ENCODE peak calls at places on chromosomes 13 and 19, in five cellular contexts. One of them, this sample, is unnamed. For H3K4me1, the result is how much of the 10 kb centered on the place peaks cover.

GRCh38 chr13:112059457-112060317 is 7.3 kb upstream of the SOX1 start:
- DNase-seq in Peyer's patch: no peak
- DNase-seq in adrenal gland: no peak
- DNase-seq in uterus: no peak
- DNase-seq in IMR-90: no peak
- DNase-seq in this sample: no peak

GRCh38 chr13:56424246-56424645 is 716.5 kb upstream of the PRR20A start:
- DNase-seq in Peyer's patch: no peak
- DNase-seq in adrenal gland: no peak
- DNase-seq in uterus: no peak
- DNase-seq in IMR-90: no peak
- DNase-seq in this sample: no peak

GRCh38 chr13:30464496-30465351 is 1.0 kb downstream of the HMGB1 start:
- DNase-seq in Peyer's patch: peak
- DNase-seq in adrenal gland: peak
- DNase-seq in uterus: peak
- DNase-seq in IMR-90: peak
- DNase-seq in this sample: peak

GRCh38 chr19:40717325-40717879 is 490 bp downstream of the ITPKC start:
- DNase-seq in Peyer's patch: no peak
- DNase-seq in adrenal gland: peak
- DNase-seq in uterus: no peak
- DNase-seq in IMR-90: no peak
- DNase-seq in this sample: no peak

GRCh38 chr13:27211771-27212364 is 39.5 kb upstream of the RPL21 start:
- DNase-seq in Peyer's patch: no peak
- DNase-seq in adrenal gland: no peak
- DNase-seq in uterus: no peak
- DNase-seq in IMR-90: peak
- DNase-seq in this sample: no peak

GRCh38 chr19:46984077-46985010 is 35.3 kb upstream of the NPAS1 start:
- DNase-seq in Peyer's patch: no peak
- DNase-seq in adrenal gland: peak
- DNase-seq in uterus: peak
- DNase-seq in IMR-90: peak
- DNase-seq in this sample: no peak

GRCh38 chr13:37225414-37226047 is 120.1 kb upstream of the CSNK1A1L start:
- DNase-seq in Peyer's patch: no peak
- DNase-seq in adrenal gland: no peak
- DNase-seq in uterus: no peak
- DNase-seq in IMR-90: peak
- DNase-seq in this sample: no peak

GRCh38 chr13:33743438-33744368 is 74.2 kb upstream of the RFC3 start:
- DNase-seq in Peyer's patch: no peak
- DNase-seq in adrenal gland: no peak
- DNase-seq in uterus: no peak
- DNase-seq in IMR-90: no peak
- DNase-seq in this sample: no peak

GRCh38 chr13:73622375-73622774 is 511.8 kb downstream of the KLF12 start:
- DNase-seq in Peyer's patch: no peak
- DNase-seq in adrenal gland: no peak
- DNase-seq in uterus: no peak
- DNase-seq in IMR-90: no peak
- DNase-seq in this sample: no peak

GRCh38 chr13:97205971-97206370 is 16.2 kb upstream of the MBNL2 start:
- DNase-seq in Peyer's patch: no peak
- DNase-seq in adrenal gland: no peak
- DNase-seq in uterus: no peak
- DNase-seq in IMR-90: peak
- DNase-seq in this sample: no peak

GRCh38 chr19:14432817-14433453 is at the start of gene PKN1:
- DNase-seq in Peyer's patch: peak
- DNase-seq in adrenal gland: no peak
- DNase-seq in uterus: peak
- DNase-seq in IMR-90: no peak
- DNase-seq in this sample: peak

GRCh38 chr19:1481893-1482360 is 2.9 kb upstream of the C19orf25 start:
- DNase-seq in Peyer's patch: no peak
- DNase-seq in adrenal gland: no peak
- DNase-seq in uterus: no peak
- DNase-seq in IMR-90: no peak
- DNase-seq in this sample: no peak

GRCh38 chr13:74449811-74450524 is 315.8 kb upstream of the KLF12 start:
- DNase-seq in Peyer's patch: no peak
- DNase-seq in adrenal gland: no peak
- DNase-seq in uterus: no peak
- DNase-seq in IMR-90: no peak
- DNase-seq in this sample: no peak

GRCh38 chr13:27712421-27712820 is 79.9 kb upstream of the GSX1 start:
- DNase-seq in Peyer's patch: peak
- DNase-seq in adrenal gland: peak
- DNase-seq in uterus: no peak
- DNase-seq in IMR-90: no peak
- DNase-seq in this sample: no peak

GRCh38 chr13:46165485-46166220 is 16.3 kb downstream of the LCP1 start:
- DNase-seq in Peyer's patch: no peak
- DNase-seq in adrenal gland: no peak
- DNase-seq in uterus: no peak
- DNase-seq in IMR-90: no peak
- DNase-seq in this sample: no peak

GRCh38 chr19:33947565-33947964 is 150.9 kb downstream of the KCTD15 start:
- DNase-seq in Peyer's patch: no peak
- DNase-seq in adrenal gland: peak
- DNase-seq in uterus: no peak
- DNase-seq in IMR-90: no peak
- DNase-seq in this sample: no peak

GRCh38 chr13:89066868-89067466 is 1395.8 kb downstream of the SLITRK5 start:
- DNase-seq in Peyer's patch: no peak
- DNase-seq in adrenal gland: no peak
- DNase-seq in uterus: no peak
- DNase-seq in IMR-90: peak
- DNase-seq in this sample: no peak

GRCh38 chr13:98556968-98557591 is 19.8 kb downstream of the STK24 start:
- DNase-seq in Peyer's patch: no peak
- DNase-seq in adrenal gland: no peak
- DNase-seq in uterus: no peak
- DNase-seq in IMR-90: peak
- DNase-seq in this sample: no peak

GRCh38 chr19:17687857-17688784 is at the start of gene UNC13A:
- DNase-seq in Peyer's patch: no peak
- DNase-seq in adrenal gland: peak
- DNase-seq in uterus: no peak
- DNase-seq in IMR-90: peak
- DNase-seq in this sample: peak

GRCh38 chr19:14059093-14059480 is 2.8 kb downstream of the PALM3 start:
- DNase-seq in Peyer's patch: no peak
- DNase-seq in adrenal gland: no peak
- DNase-seq in uterus: no peak
- DNase-seq in IMR-90: no peak
- DNase-seq in this sample: no peak

GRCh38 chr13:67635754-67636153 is 405.6 kb upstream of the PCDH9 start:
- DNase-seq in Peyer's patch: no peak
- DNase-seq in adrenal gland: no peak
- DNase-seq in uterus: no peak
- DNase-seq in IMR-90: peak
- DNase-seq in this sample: no peak

GRCh38 chr13:103273825-103274224 is 207.6 kb upstream of the SLC10A2 start:
- DNase-seq in Peyer's patch: no peak
- DNase-seq in adrenal gland: no peak
- DNase-seq in uterus: no peak
- DNase-seq in IMR-90: no peak
- DNase-seq in this sample: no peak

GRCh38 chr19:532578-533484 is 1.3 kb downstream of the CDC34 start:
- DNase-seq in Peyer's patch: no peak
- DNase-seq in adrenal gland: peak
- DNase-seq in uterus: peak
- DNase-seq in IMR-90: peak
- DNase-seq in this sample: peak

GRCh38 chr19:12733369-12733896 is 1.1 kb downstream of the TRIR start:
- DNase-seq in Peyer's patch: peak
- DNase-seq in adrenal gland: no peak
- DNase-seq in uterus: no peak
- DNase-seq in IMR-90: peak
- DNase-seq in this sample: no peak

GRCh38 chr13:21885714-21886224 is 214.9 kb downstream of the FGF9 start:
- DNase-seq in Peyer's patch: no peak
- DNase-seq in adrenal gland: no peak
- DNase-seq in uterus: no peak
- DNase-seq in IMR-90: no peak
- DNase-seq in this sample: no peak

GRCh38 chr13:20342326-20342725 is 110.2 kb upstream of the GJB6 start:
- DNase-seq in Peyer's patch: no peak
- DNase-seq in adrenal gland: no peak
- DNase-seq in uterus: no peak
- DNase-seq in IMR-90: no peak
- DNase-seq in this sample: no peak
- H3K4me1 ChIP-seq in Peyer's patch: under half
- H3K4me1 ChIP-seq in adrenal gland: under half
- H3K4me1 ChIP-seq in uterus: under half
- H3K4me1 ChIP-seq in IMR-90: under half
- H3K4me1 ChIP-seq in this sample: under half

GRCh38 chr19:53511933-53512374 is 26.0 kb upstream of the ZNF331 start:
- DNase-seq in Peyer's patch: peak
- DNase-seq in adrenal gland: peak
- DNase-seq in uterus: peak
- DNase-seq in IMR-90: peak
- DNase-seq in this sample: peak

GRCh38 chr19:53511357-53511756 is 26.6 kb upstream of the ZNF331 start:
- DNase-seq in Peyer's patch: no peak
- DNase-seq in adrenal gland: no peak
- DNase-seq in uterus: no peak
- DNase-seq in IMR-90: no peak
- DNase-seq in this sample: no peak

GRCh38 chr19:53509443-53509842 is 28.5 kb upstream of the ZNF331 start:
- DNase-seq in Peyer's patch: no peak
- DNase-seq in adrenal gland: no peak
- DNase-seq in uterus: no peak
- DNase-seq in IMR-90: no peak
- DNase-seq in this sample: no peak

GRCh38 chr19:53507523-53508442 is 30.2 kb upstream of the ZNF331 start:
- DNase-seq in Peyer's patch: no peak
- DNase-seq in adrenal gland: no peak
- DNase-seq in uterus: no peak
- DNase-seq in IMR-90: peak
- DNase-seq in this sample: no peak

GRCh38 chr19:53509845-53510244 is 28.1 kb upstream of the ZNF331 start:
- DNase-seq in Peyer's patch: no peak
- DNase-seq in adrenal gland: no peak
- DNase-seq in uterus: no peak
- DNase-seq in IMR-90: no peak
- DNase-seq in this sample: no peak
- TF ChIP-seq POLR2A in Peyer's patch: no peak
- TF ChIP-seq POLR2A in adrenal gland: no peak
- TF ChIP-seq POLR2A in uterus: no peak
- TF ChIP-seq POLR2A in IMR-90: no peak
- TF ChIP-seq POLR2A in this sample: no peak

GRCh38 chr19:6718741-6719539 is 1.5 kb downstream of the C3 start:
- DNase-seq in Peyer's patch: peak
- DNase-seq in adrenal gland: peak
- DNase-seq in uterus: no peak
- DNase-seq in IMR-90: no peak
- DNase-seq in this sample: peak

GRCh38 chr19:6720369-6721112 is at the start of gene C3:
- DNase-seq in Peyer's patch: no peak
- DNase-seq in adrenal gland: peak
- DNase-seq in uterus: peak
- DNase-seq in IMR-90: peak
- DNase-seq in this sample: peak

GRCh38 chr19:6719540-6719861 is 949 bp downstream of the C3 start:
- DNase-seq in Peyer's patch: no peak
- DNase-seq in adrenal gland: no peak
- DNase-seq in uterus: no peak
- DNase-seq in IMR-90: no peak
- DNase-seq in this sample: peak

GRCh38 chr19:6721113-6721474 is 644 bp upstream of the C3 start:
- DNase-seq in Peyer's patch: no peak
- DNase-seq in adrenal gland: no peak
- DNase-seq in uterus: no peak
- DNase-seq in IMR-90: no peak
- DNase-seq in this sample: no peak

DNA sequence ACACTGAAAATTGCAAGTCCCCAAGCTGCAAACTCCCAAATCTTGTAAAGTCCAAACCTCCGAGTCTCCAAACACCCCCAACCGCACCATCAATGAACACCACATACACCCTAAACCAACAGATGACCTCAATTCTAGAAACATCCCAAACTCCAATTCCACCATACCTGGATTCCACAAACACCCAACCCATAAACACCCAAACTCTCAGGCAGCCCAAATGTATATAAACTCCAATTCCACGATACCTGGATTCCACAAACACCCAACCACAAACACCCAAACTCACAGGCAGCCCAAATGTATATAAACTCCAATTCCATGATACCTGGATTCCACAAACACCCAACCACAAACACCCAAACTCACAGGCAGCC is 470 bp downstream of the C3 start:
- DNase-seq in Peyer's patch: no peak
- DNase-seq in adrenal gland: no peak
- DNase-seq in uterus: no peak
- DNase-seq in IMR-90: no peak
- DNase-seq in this sample: no peak
- H3K4me3 ChIP-seq in Peyer's patch: peak
- H3K4me3 ChIP-seq in adrenal gland: peak
- H3K4me3 ChIP-seq in uterus: no peak
- H3K4me3 ChIP-seq in IMR-90: no peak
- H3K4me3 ChIP-seq in this sample: no peak

GRCh38 chr19:18842166-18842565 is 10.4 kb downstream of the UPF1 start:
- DNase-seq in Peyer's patch: no peak
- DNase-seq in adrenal gland: no peak
- DNase-seq in uterus: peak
- DNase-seq in IMR-90: no peak
- DNase-seq in this sample: no peak

GRCh38 chr19:18840288-18841260 is 8.8 kb downstream of the UPF1 start:
- DNase-seq in Peyer's patch: no peak
- DNase-seq in adrenal gland: no peak
- DNase-seq in uterus: no peak
- DNase-seq in IMR-90: no peak
- DNase-seq in this sample: no peak

GRCh38 chr19:18839465-18840287 is 7.9 kb downstream of the UPF1 start:
- DNase-seq in Peyer's patch: no peak
- DNase-seq in adrenal gland: no peak
- DNase-seq in uterus: no peak
- DNase-seq in IMR-90: no peak
- DNase-seq in this sample: no peak

GRCh38 chr19:18843960-18844359 is 12.2 kb downstream of the UPF1 start:
- DNase-seq in Peyer's patch: no peak
- DNase-seq in adrenal gland: no peak
- DNase-seq in uterus: no peak
- DNase-seq in IMR-90: no peak
- DNase-seq in this sample: no peak

GRCh38 chr19:18841400-18841799 is 9.6 kb downstream of the UPF1 start:
- DNase-seq in Peyer's patch: no peak
- DNase-seq in adrenal gland: no peak
- DNase-seq in uterus: no peak
- DNase-seq in IMR-90: no peak
- DNase-seq in this sample: no peak
- H3K4me1 ChIP-seq in Peyer's patch: half or more
- H3K4me1 ChIP-seq in adrenal gland: half or more
- H3K4me1 ChIP-seq in uterus: under half
- H3K4me1 ChIP-seq in IMR-90: under half
- H3K4me1 ChIP-seq in this sample: half or more

GRCh38 chr19:45613926-45614725 is 12.1 kb upstream of the GPR4 start:
- DNase-seq in Peyer's patch: no peak
- DNase-seq in adrenal gland: no peak
- DNase-seq in uterus: no peak
- DNase-seq in IMR-90: peak
- DNase-seq in this sample: no peak
- TF ChIP-seq POLR2A in Peyer's patch: peak
- TF ChIP-seq POLR2A in adrenal gland: no peak
- TF ChIP-seq POLR2A in uterus: no peak
- TF ChIP-seq POLR2A in IMR-90: no peak
- TF ChIP-seq POLR2A in this sample: no peak

This sample was measured in heart left ventricle.